ENCODE peak calls at places on chromosomes 7 and 10, in four cellular contexts. H, X, C and Q are unnamed samples.

GRCh38 chr10:102452672-102453340 is 1.5 kb upstream of the C10orf95 start:
- DNase-seq in X (peak; percentile 85), H (no peak), C (no peak), Q (peak; percentile 70)

GRCh38 chr7:139883814-139884213 is 54.8 kb downstream of the TBXAS1 start:
- DNase-seq in C (no peak), X (no peak), H (no peak), Q (no peak)

GRCh38 chr10:125611756-125612155 is 71.2 kb downstream of the TEX36 start:
- DNase-seq in H (no peak), C (no peak), X (no peak), Q (no peak)

GRCh38 chr10:13859979-13860619 is 273.3 kb downstream of the PRPF18 start:
- DNase-seq in C (no peak), H (peak; percentile 84), X (no peak), Q (no peak)

GRCh38 chr10:110007171-110007700 is 548 bp upstream of the ADD3 start:
- DNase-seq in X (peak; percentile 21), H (no peak), C (no peak), Q (peak; percentile 63)

GRCh38 chr10:50316695-50317648 is 65.7 kb upstream of the ASAH2 start:
- DNase-seq in X (peak; percentile 38), H (no peak), C (no peak), Q (no peak)

GRCh38 chr7:23249486-23249885 is 2.9 kb downstream of the GPNMB start:
- DNase-seq in X (no peak), H (no peak), C (no peak), Q (no peak)

GRCh38 chr7:122340427-122340826 is 35.9 kb upstream of the FEZF1 start:
- DNase-seq in X (no peak), C (no peak), H (no peak), Q (no peak)

GRCh38 chr7:47941136-47941844 is 7.0 kb downstream of the PKD1L1 start:
- DNase-seq in X (peak; percentile 71), C (no peak), H (peak; percentile 76), Q (no peak)

GRCh38 chr10:110786172-110786571 is 85.6 kb upstream of the PDCD4 start:
- DNase-seq in X (peak; percentile 32), C (no peak), H (no peak), Q (no peak)

GRCh38 chr10:50431791-50432190 is 180.5 kb upstream of the ASAH2 start:
- DNase-seq in H (peak; percentile 69), C (peak; percentile 96), X (no peak), Q (no peak)

GRCh38 chr10:92342801-92343200 is 51.8 kb downstream of the MARCHF5 start:
- DNase-seq in H (no peak), C (no peak), X (peak; percentile 61), Q (no peak)

GRCh38 chr7:18504965-18505364 is 9.4 kb downstream of the HDAC9 start:
- DNase-seq in H (no peak), C (no peak), X (no peak), Q (no peak)

GRCh38 chr7:76424413-76425111 is at the start of gene ZP3:
- DNase-seq in C (peak; percentile 40), H (no peak), X (no peak), Q (no peak)

GRCh38 chr10:54869022-54869421 is 68.0 kb upstream of the PCDH15 start:
- DNase-seq in C (no peak), X (no peak), H (no peak), Q (no peak)

GRCh38 chr7:112421666-112422486 is 28.4 kb upstream of the IFRD1 start:
- DNase-seq in X (no peak), H (no peak), C (no peak), Q (no peak)
- TF ChIP-seq FOS in X (no peak), H (no peak), C (no peak), Q (no peak)

DNA sequence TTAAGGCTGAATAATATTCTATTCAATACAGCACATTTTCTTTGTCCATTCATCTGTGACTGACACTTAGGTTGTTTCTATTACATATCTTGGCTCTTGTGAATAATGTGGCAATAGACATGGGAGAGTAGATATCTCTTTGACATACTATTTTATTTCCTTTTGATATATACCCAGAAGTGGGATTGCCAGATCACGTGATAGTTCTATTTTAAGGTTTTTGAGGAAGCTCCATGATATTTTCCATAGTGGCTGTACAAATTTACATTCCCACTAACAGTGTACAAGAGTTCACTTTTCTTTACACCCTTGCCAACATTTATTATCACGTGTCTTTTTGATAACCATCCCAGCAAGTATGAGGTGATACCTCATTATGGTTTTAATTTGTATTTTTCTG is 1114.7 kb downstream of the CNTNAP2 start:
- DNase-seq in C (no peak), H (no peak), X (no peak), Q (no peak)
- TF ChIP-seq FOS in C (no peak), H (no peak), X (no peak), Q (no peak)

DNA sequence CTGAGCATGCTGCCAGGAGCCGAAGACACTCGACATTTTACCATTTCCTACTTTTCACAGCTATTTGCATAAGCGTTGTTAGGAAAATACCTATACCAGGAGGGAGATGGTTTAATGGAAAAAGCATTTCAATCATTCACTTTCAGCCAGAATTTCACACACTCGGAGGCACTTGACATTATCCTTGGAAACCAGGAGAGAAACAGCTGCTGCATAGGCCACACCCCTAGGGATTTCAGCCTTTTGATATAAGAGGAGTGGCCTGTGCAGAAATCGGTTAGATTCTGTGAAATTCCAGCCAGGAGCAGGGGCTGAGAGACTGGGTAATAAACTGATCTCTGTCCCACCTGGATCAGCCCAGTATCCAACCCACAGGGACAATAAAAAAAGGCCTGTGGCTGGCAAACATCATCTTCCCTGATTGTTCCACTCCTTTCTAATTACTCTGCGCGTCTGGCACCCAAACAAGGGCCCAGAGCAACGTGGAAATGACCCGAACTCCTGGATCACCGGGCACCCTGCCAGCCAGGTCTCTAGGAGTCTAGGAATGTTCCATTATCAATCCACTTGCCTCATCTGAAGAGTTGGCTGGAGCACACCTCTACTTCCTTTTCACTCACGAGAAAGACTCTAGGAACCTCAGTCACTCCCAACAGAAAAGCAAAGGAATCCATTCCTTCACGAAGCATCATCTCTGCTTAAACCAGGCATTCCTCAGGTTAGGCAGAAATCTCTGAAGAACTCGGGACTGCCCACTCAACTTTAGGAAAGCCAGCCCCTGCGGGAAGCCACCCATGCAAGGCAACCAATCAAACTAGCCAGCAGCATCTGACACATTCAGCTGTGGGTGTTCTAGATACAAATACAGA is 37.9 kb downstream of the ATXN7L1 start:
- DNase-seq in C (no peak), H (peak; percentile 18), X (peak; percentile 73), Q (no peak)
- TF ChIP-seq FOS in C (no peak), H (no peak), X (no peak), Q (no peak)

DNA sequence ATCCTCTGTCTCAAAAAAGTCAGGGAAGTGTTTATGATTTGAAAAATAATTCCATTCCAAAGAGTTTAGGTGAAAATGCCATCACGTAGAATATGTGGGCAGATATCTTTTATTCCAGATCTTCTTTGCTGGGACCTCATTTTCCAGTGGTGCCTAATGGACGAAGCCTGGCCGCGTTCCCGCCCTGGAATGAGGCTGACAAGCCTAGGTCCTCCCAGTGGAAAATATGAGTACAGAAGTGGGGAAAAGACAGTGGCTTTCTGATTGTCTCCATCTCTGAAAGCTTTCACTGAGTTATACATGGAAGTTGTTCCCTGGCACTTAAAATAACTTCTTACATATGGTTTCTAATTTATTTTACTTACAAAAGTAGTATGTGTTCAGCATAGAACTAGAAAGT is 139.4 kb downstream of the TACC2 start:
- DNase-seq in X (peak; percentile 44), H (peak; percentile 74), C (no peak), Q (no peak)
- TF ChIP-seq FOS in X (no peak), H (no peak), C (no peak), Q (no peak)

DNA sequence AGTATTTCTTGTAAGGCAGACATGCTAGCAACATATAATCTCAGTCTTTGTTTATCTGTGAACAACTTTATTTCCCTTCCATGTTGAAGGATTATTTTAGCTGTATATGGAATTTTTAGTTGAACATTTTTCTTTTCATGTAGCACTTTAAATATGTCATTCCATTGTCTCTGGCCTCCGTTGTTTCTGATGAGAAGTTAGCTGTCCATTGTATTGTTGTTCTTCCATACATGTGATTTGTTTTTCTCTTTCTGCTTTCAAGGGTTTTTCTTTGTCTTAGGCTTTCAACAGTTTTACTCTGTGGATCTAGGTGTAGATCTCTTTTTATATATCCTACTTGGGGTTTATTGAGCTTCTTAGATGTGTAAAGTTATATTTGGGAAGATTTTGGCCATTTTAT is 66.3 kb upstream of the COMTD1 start:
- DNase-seq in X (no peak), C (no peak), H (no peak), Q (no peak)
- TF ChIP-seq FOS in X (no peak), C (no peak), H (no peak), Q (no peak)